ENCODE peak calls at places on chromosomes 4 and X, in eight cellular contexts. W, G, F, R, X, H, I and M are unnamed samples.

GRCh38 chr4:76406070-76406469 is 14.9 kb downstream of the CCDC158 start:
- DNase-seq in W (no peak), G (no peak), F (no peak), R (no peak), X (no peak), H (no peak), I (no peak), M (no peak)

GRCh38 chrX:32673193-32673592 is 538.2 kb downstream of the DMD start:
- DNase-seq in W (peak), G (peak), F (peak), R (no peak), X (no peak), H (no peak), I (no peak), M (no peak)

GRCh38 chr4:151604238-151604637 is 156.6 kb downstream of the GATB start:
- DNase-seq in W (peak), G (no peak), F (peak), R (no peak), X (no peak), H (no peak), I (no peak), M (no peak)

GRCh38 chr4:106369456-106370060 is 980 bp upstream of the GIMD1 start:
- DNase-seq in W (peak), G (peak), F (peak), R (no peak), X (no peak), H (no peak), I (peak), M (no peak)

GRCh38 chr4:53671757-53672156 is 80.5 kb upstream of the LNX1 start:
- DNase-seq in W (no peak), G (no peak), F (no peak), R (no peak), X (no peak), H (no peak), I (no peak), M (no peak)

GRCh38 chr4:2793920-2794706 is 1.2 kb downstream of the SH3BP2 start:
- DNase-seq in W (no peak), G (peak), F (peak), R (peak), X (peak), H (peak), I (no peak), M (peak)

GRCh38 chr4:39662683-39663082 is 24.0 kb upstream of the SMIM14 start:
- DNase-seq in W (no peak), G (no peak), F (no peak), R (no peak), X (no peak), H (no peak), I (no peak), M (no peak)

GRCh38 chrX:20471483-20471882 is 204.8 kb upstream of the RPS6KA3 start:
- DNase-seq in W (no peak), G (no peak), F (no peak), R (no peak), X (no peak), H (no peak), I (no peak), M (no peak)

GRCh38 chr4:107719211-107719926 is 665 bp downstream of the PAPSS1 start:
- DNase-seq in W (peak), G (no peak), F (peak), R (no peak), X (peak), H (no peak), I (no peak), M (no peak)

GRCh38 chr4:100926039-100926717 is 408.4 kb upstream of the EMCN start:
- DNase-seq in W (no peak), G (no peak), F (no peak), R (no peak), X (no peak), H (no peak), I (no peak), M (no peak)

GRCh38 chrX:120697053-120697452 is 67.2 kb upstream of the C1GALT1C1 start:
- DNase-seq in W (no peak), G (no peak), F (no peak), R (no peak), X (no peak), H (no peak), I (no peak), M (no peak)

GRCh38 chr4:40874331-40874730 is 124.6 kb downstream of the NSUN7 start:
- DNase-seq in W (no peak), G (no peak), F (no peak), R (no peak), X (no peak), H (no peak), I (no peak), M (no peak)

GRCh38 chrX:15418041-15418706 is 34.0 kb upstream of the VEGFD start:
- DNase-seq in W (no peak), G (no peak), F (no peak), R (no peak), X (no peak), H (no peak), I (no peak), M (no peak)

GRCh38 chrX:14819766-14820165 is 53.1 kb downstream of the FANCB start:
- DNase-seq in W (no peak), G (no peak), F (no peak), R (no peak), X (no peak), H (no peak), I (no peak), M (no peak)

GRCh38 chr4:1278336-1278670 is 11.4 kb upstream of the MAEA start:
- DNase-seq in W (no peak), G (no peak), F (peak), R (no peak), X (no peak), H (no peak), I (no peak), M (no peak)

GRCh38 chr4:82852751-82853053 is 38.3 kb downstream of the SEC31A start:
- DNase-seq in W (no peak), G (peak), F (peak), R (no peak), X (no peak), H (no peak), I (no peak), M (no peak)
- TF ChIP-seq CTCF in W (no peak), G (no peak), F (no peak), R (no peak), X (no peak), H (no peak), I (no peak), M (no peak)

GRCh38 chr4:69594382-69594781 is 45.1 kb downstream of the UGT2A2 start:
- DNase-seq in W (no peak), G (no peak), F (no peak), R (no peak), X (no peak), H (no peak), I (no peak), M (no peak)
- H3K27ac ChIP-seq in W (no peak), G (no peak), F (no peak), R (no peak), X (no peak), H (no peak), I (no peak), M (no peak)

GRCh38 chr4:5460106-5460801 is 248.1 kb downstream of the EVC2 start:
- DNase-seq in W (peak), G (peak), F (peak), R (peak), X (no peak), H (no peak), I (no peak), M (peak)

GRCh38 chr4:5459236-5459635 is 249.1 kb downstream of the EVC2 start:
- DNase-seq in W (no peak), G (no peak), F (no peak), R (peak), X (no peak), H (no peak), I (no peak), M (peak)

GRCh38 chr4:5458676-5459075 is 249.7 kb downstream of the EVC2 start:
- DNase-seq in W (no peak), G (no peak), F (no peak), R (peak), X (no peak), H (no peak), I (no peak), M (peak)

GRCh38 chr4:5455003-5455585 is 253.3 kb downstream of the EVC2 start:
- DNase-seq in W (no peak), G (no peak), F (no peak), R (peak), X (no peak), H (no peak), I (no peak), M (peak)

GRCh38 chr4:5456296-5456845 is 252.0 kb downstream of the EVC2 start:
- DNase-seq in W (no peak), G (no peak), F (no peak), R (peak), X (no peak), H (no peak), I (no peak), M (peak)
- H3K4me3 ChIP-seq in W (no peak), G (no peak), F (no peak), R (no peak), X (no peak), H (no peak), I (no peak), M (no peak)

DNA sequence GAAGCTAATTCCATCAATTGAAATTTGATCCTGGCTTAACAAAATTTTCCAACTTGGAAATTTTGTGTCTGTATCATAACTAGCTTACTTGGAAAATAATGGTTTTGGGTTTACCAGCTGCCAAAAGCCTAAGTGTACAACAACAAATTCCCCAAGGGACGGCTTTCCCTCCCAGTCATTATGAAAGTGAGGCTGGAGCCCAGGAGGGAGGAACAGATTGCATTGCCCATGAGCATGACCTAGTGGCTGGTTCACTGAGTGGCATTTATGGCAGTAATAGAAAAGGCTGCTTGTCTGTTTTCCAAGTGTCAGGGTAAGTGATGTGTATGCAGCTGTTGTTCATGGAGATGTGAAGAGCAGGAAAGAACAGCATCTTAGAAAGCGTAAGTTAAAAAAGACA is 70.8 kb upstream of the HHIP start:
- DNase-seq in W (peak), G (no peak), F (peak), R (no peak), X (no peak), H (no peak), I (no peak), M (no peak)
- TF ChIP-seq CTCF in W (peak), G (no peak), F (no peak), R (no peak), X (no peak), H (no peak), I (peak), M (no peak)

DNA sequence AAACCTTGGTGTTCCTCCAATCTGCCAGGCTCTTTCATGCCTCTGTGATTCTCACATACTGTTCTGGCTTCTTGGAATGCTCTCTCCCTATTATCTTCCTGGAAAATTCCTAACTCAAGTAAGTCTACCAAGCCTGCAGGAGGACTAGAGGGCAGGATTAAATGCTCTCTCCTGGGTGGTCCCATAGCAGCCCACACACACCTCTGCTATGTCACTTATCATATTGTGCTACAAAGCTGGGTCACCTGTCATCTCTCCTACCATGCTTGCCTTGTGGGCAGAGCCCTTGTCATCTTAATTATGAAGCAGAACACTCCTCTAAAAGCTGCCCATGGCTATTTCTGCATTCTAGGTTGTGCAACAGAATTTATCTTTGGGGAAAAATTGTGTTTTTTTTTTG is 344.5 kb upstream of the NOCT start:
- DNase-seq in W (no peak), G (peak), F (no peak), R (no peak), X (no peak), H (no peak), I (no peak), M (no peak)
- H3K27ac ChIP-seq in W (no peak), G (no peak), F (no peak), R (no peak), X (no peak), H (no peak), I (no peak), M (no peak)

GRCh38 chr4:41880022-41880837 is 55.0 kb upstream of the TMEM33 start:
- DNase-seq in W (peak), G (peak), F (no peak), R (no peak), X (no peak), H (no peak), I (no peak), M (no peak)

GRCh38 chr4:41880840-41881831 is 54.1 kb upstream of the TMEM33 start:
- DNase-seq in W (peak), G (peak), F (no peak), R (no peak), X (no peak), H (no peak), I (no peak), M (no peak)

GRCh38 chr4:41883988-41884737 is 51.1 kb upstream of the TMEM33 start:
- DNase-seq in W (no peak), G (no peak), F (no peak), R (no peak), X (no peak), H (no peak), I (no peak), M (no peak)

GRCh38 chr4:41882622-41883347 is 52.4 kb upstream of the TMEM33 start:
- DNase-seq in W (peak), G (peak), F (peak), R (no peak), X (no peak), H (no peak), I (peak), M (peak)

GRCh38 chr4:41881931-41882621 is 53.2 kb upstream of the TMEM33 start:
- DNase-seq in W (peak), G (peak), F (peak), R (no peak), X (no peak), H (no peak), I (no peak), M (no peak)
- H3K4me3 ChIP-seq in W (peak), G (peak), F (peak), R (peak), X (peak), H (peak), I (peak), M (peak)